ENCODE peak calls at places on chromosomes 1 and 21, in six cellular contexts. One of them, this sample, is unnamed.

GRCh38 chr1:58620259-58620658 is 43.2 kb upstream of the TACSTD2 start:
- DNase-seq in MM.1S: no peak
- DNase-seq in GM23248: no peak
- DNase-seq in PC-3: peak; percentile 69
- DNase-seq in SK-N-SH: no peak
- DNase-seq in kidney: no peak
- DNase-seq in this sample: peak; percentile 48

GRCh38 chr1:22609291-22609690 is 27.1 kb upstream of the C1QA start:
- DNase-seq in MM.1S: no peak
- DNase-seq in GM23248: no peak
- DNase-seq in PC-3: no peak
- DNase-seq in SK-N-SH: no peak
- DNase-seq in kidney: no peak
- DNase-seq in this sample: no peak

GRCh38 chr21:26506951-26507350 is 66.1 kb downstream of the CYYR1 start:
- DNase-seq in MM.1S: no peak
- DNase-seq in GM23248: peak; percentile 85
- DNase-seq in PC-3: peak; percentile 80
- DNase-seq in SK-N-SH: no peak
- DNase-seq in kidney: no peak
- DNase-seq in this sample: no peak

GRCh38 chr1:7528386-7529031 is 242.6 kb upstream of the VAMP3 start:
- DNase-seq in MM.1S: no peak
- DNase-seq in GM23248: peak; percentile 50
- DNase-seq in PC-3: no peak
- DNase-seq in SK-N-SH: no peak
- DNase-seq in kidney: peak; percentile 32
- DNase-seq in this sample: no peak

GRCh38 chr1:41045740-41046139 is 24.2 kb upstream of the SLFNL1 start:
- DNase-seq in MM.1S: no peak
- DNase-seq in GM23248: peak; percentile 62
- DNase-seq in PC-3: peak; percentile 30
- DNase-seq in SK-N-SH: no peak
- DNase-seq in kidney: no peak
- DNase-seq in this sample: peak; percentile 68

GRCh38 chr1:27451346-27451745 is 38.6 kb downstream of the WASF2 start:
- DNase-seq in MM.1S: no peak
- DNase-seq in GM23248: no peak
- DNase-seq in PC-3: no peak
- DNase-seq in SK-N-SH: no peak
- DNase-seq in kidney: no peak
- DNase-seq in this sample: no peak

GRCh38 chr1:46691997-46692790 is 20.5 kb downstream of the TEX38 start:
- DNase-seq in MM.1S: no peak
- DNase-seq in GM23248: peak; percentile 21
- DNase-seq in PC-3: peak; percentile 16
- DNase-seq in SK-N-SH: no peak
- DNase-seq in kidney: no peak
- DNase-seq in this sample: no peak

GRCh38 chr1:89911186-89911976 is 83.5 kb upstream of the ZNF326 start:
- DNase-seq in MM.1S: no peak
- DNase-seq in GM23248: no peak
- DNase-seq in PC-3: no peak
- DNase-seq in SK-N-SH: no peak
- DNase-seq in kidney: no peak
- DNase-seq in this sample: no peak

GRCh38 chr1:93702102-93702827 is 20.6 kb upstream of the BCAR3 start:
- DNase-seq in MM.1S: no peak
- DNase-seq in GM23248: peak; percentile 15
- DNase-seq in PC-3: peak; percentile 80
- DNase-seq in SK-N-SH: peak; percentile 74
- DNase-seq in kidney: no peak
- DNase-seq in this sample: no peak

GRCh38 chr1:2591581-2592261 is 5.1 kb downstream of the PRXL2B start:
- DNase-seq in MM.1S: no peak
- DNase-seq in GM23248: no peak
- DNase-seq in PC-3: no peak
- DNase-seq in SK-N-SH: peak; percentile 31
- DNase-seq in kidney: peak; percentile 68
- DNase-seq in this sample: no peak

GRCh38 chr1:40339420-40340323 is 22.6 kb upstream of the COL9A2 start:
- DNase-seq in MM.1S: no peak
- DNase-seq in GM23248: no peak
- DNase-seq in PC-3: no peak
- DNase-seq in SK-N-SH: no peak
- DNase-seq in kidney: no peak
- DNase-seq in this sample: no peak

GRCh38 chr1:160309183-160309535 is 24.2 kb upstream of the PEX19 start:
- DNase-seq in MM.1S: no peak
- DNase-seq in GM23248: peak; percentile 91
- DNase-seq in PC-3: peak; percentile 43
- DNase-seq in SK-N-SH: no peak
- DNase-seq in kidney: no peak
- DNase-seq in this sample: no peak

GRCh38 chr1:109814993-109815786 is 51.5 kb upstream of the EPS8L3 start:
- DNase-seq in MM.1S: no peak
- DNase-seq in GM23248: no peak
- DNase-seq in PC-3: no peak
- DNase-seq in SK-N-SH: no peak
- DNase-seq in kidney: no peak
- DNase-seq in this sample: no peak

GRCh38 chr1:43522431-43522775 is 8.3 kb upstream of the PTPRF start:
- DNase-seq in MM.1S: no peak
- DNase-seq in GM23248: no peak
- DNase-seq in PC-3: no peak
- DNase-seq in SK-N-SH: no peak
- DNase-seq in kidney: no peak
- DNase-seq in this sample: no peak

GRCh38 chr1:172699111-172699510 is 40.2 kb downstream of the FASLG start:
- DNase-seq in MM.1S: peak; percentile 51
- DNase-seq in GM23248: peak; percentile 79
- DNase-seq in PC-3: peak; percentile 96
- DNase-seq in SK-N-SH: no peak
- DNase-seq in kidney: no peak
- DNase-seq in this sample: peak; percentile 23

GRCh38 chr1:14578156-14578555 is 20.3 kb upstream of the KAZN start:
- DNase-seq in MM.1S: no peak
- DNase-seq in GM23248: peak; percentile 53
- DNase-seq in PC-3: peak; percentile 75
- DNase-seq in SK-N-SH: no peak
- DNase-seq in kidney: no peak
- DNase-seq in this sample: no peak

GRCh38 chr1:30783244-30783915 is 25.8 kb upstream of the LAPTM5 start:
- DNase-seq in MM.1S: no peak
- DNase-seq in GM23248: no peak
- DNase-seq in PC-3: no peak
- DNase-seq in SK-N-SH: no peak
- DNase-seq in kidney: peak; percentile 75
- DNase-seq in this sample: no peak

GRCh38 chr1:231636157-231636556 is 9.6 kb downstream of the DISC1 start:
- DNase-seq in MM.1S: no peak
- DNase-seq in GM23248: peak; percentile 73
- DNase-seq in PC-3: peak; percentile 56
- DNase-seq in SK-N-SH: no peak
- DNase-seq in kidney: no peak
- DNase-seq in this sample: no peak

GRCh38 chr21:29633766-29634165 is 306.0 kb downstream of the GRIK1 start:
- DNase-seq in MM.1S: no peak
- DNase-seq in GM23248: no peak
- DNase-seq in PC-3: no peak
- DNase-seq in SK-N-SH: no peak
- DNase-seq in kidney: no peak
- DNase-seq in this sample: no peak

GRCh38 chr1:206467915-206468314 is 2.4 kb upstream of the IKBKE start:
- DNase-seq in MM.1S: no peak
- DNase-seq in GM23248: no peak
- DNase-seq in PC-3: no peak
- DNase-seq in SK-N-SH: no peak
- DNase-seq in kidney: no peak
- DNase-seq in this sample: no peak

GRCh38 chr1:36802018-36802417 is 232.3 kb downstream of the GRIK3 start:
- DNase-seq in MM.1S: no peak
- DNase-seq in GM23248: no peak
- DNase-seq in PC-3: no peak
- DNase-seq in SK-N-SH: no peak
- DNase-seq in kidney: no peak
- DNase-seq in this sample: no peak

GRCh38 chr1:109918671-109919070 is 8.0 kb downstream of the CSF1 start:
- DNase-seq in MM.1S: no peak
- DNase-seq in GM23248: no peak
- DNase-seq in PC-3: no peak
- DNase-seq in SK-N-SH: no peak
- DNase-seq in kidney: no peak
- DNase-seq in this sample: no peak

GRCh38 chr1:91731815-91732214 is 154.1 kb downstream of the TGFBR3 start:
- DNase-seq in MM.1S: peak; percentile 52
- DNase-seq in GM23248: peak; percentile 61
- DNase-seq in PC-3: peak; percentile 71
- DNase-seq in SK-N-SH: no peak
- DNase-seq in kidney: no peak
- DNase-seq in this sample: no peak

GRCh38 chr1:2073382-2074230 is 23.4 kb downstream of the PRKCZ start:
- DNase-seq in MM.1S: no peak
- DNase-seq in GM23248: peak; percentile 88
- DNase-seq in PC-3: no peak
- DNase-seq in SK-N-SH: peak; percentile 98
- DNase-seq in kidney: peak; percentile 72
- DNase-seq in this sample: no peak

GRCh38 chr1:36217667-36218066 is 6.6 kb upstream of the THRAP3 start:
- DNase-seq in MM.1S: no peak
- DNase-seq in GM23248: peak; percentile 52
- DNase-seq in PC-3: peak; percentile 46
- DNase-seq in SK-N-SH: no peak
- DNase-seq in kidney: no peak
- DNase-seq in this sample: no peak

GRCh38 chr1:16145030-16145987 is 10.6 kb downstream of the EPHA2 start:
- DNase-seq in MM.1S: no peak
- DNase-seq in GM23248: peak; percentile 98
- DNase-seq in PC-3: peak; percentile 97
- DNase-seq in SK-N-SH: no peak
- DNase-seq in kidney: peak; percentile 96
- DNase-seq in this sample: peak; percentile 88

GRCh38 chr1:236063919-236064673 is 794 bp downstream of the NID1 start:
- DNase-seq in MM.1S: no peak
- DNase-seq in GM23248: peak; percentile 80
- DNase-seq in PC-3: peak; percentile 47
- DNase-seq in SK-N-SH: peak; percentile 73
- DNase-seq in kidney: peak; percentile 89
- DNase-seq in this sample: peak; percentile 47

GRCh38 chr1:160197231-160197630 is 6.9 kb downstream of the CASQ1 start:
- DNase-seq in MM.1S: no peak
- DNase-seq in GM23248: no peak
- DNase-seq in PC-3: no peak
- DNase-seq in SK-N-SH: no peak
- DNase-seq in kidney: no peak
- DNase-seq in this sample: no peak

GRCh38 chr1:20192871-20193411 is 6.6 kb upstream of the PLA2G2C start:
- DNase-seq in MM.1S: no peak
- DNase-seq in GM23248: no peak
- DNase-seq in PC-3: no peak
- DNase-seq in SK-N-SH: no peak
- DNase-seq in kidney: no peak
- DNase-seq in this sample: no peak

DNA sequence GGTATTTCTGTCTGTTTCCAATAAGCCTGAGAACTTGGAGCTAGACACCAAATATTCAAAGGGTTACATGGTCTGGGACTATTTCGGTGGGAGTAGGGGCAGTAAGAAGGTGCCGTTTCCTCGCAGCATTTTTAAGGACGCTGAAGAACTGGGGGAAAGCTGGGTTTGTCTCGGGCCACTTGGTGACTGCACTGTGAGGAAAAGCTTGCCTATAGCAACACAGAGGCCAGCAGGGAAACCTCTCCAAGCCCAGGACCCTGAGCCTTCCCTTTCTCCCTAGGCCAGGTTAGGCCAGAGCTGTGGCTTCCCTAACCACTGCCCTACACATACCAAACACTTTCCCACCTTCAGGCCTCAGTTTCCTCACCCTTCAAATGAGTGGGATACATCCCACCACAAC is 3.3 kb downstream of the GLIS1 start:
- DNase-seq in MM.1S: peak; percentile 7
- DNase-seq in GM23248: no peak
- DNase-seq in PC-3: no peak
- DNase-seq in SK-N-SH: no peak
- DNase-seq in kidney: no peak
- DNase-seq in this sample: no peak
- H3K27ac ChIP-seq in MM.1S: peak overlapping the region; percentile 95
- H3K27ac ChIP-seq in GM23248: no peak overlapping the region
- H3K27ac ChIP-seq in PC-3: peak overlapping the region; percentile 99
- H3K27ac ChIP-seq in SK-N-SH: peak overlapping the region; percentile 91
- H3K27ac ChIP-seq in kidney: no peak overlapping the region
- H3K27ac ChIP-seq in this sample: no peak overlapping the region

GRCh38 chr1:24996983-24997893 is 67.2 kb upstream of the RUNX3 start:
- DNase-seq in MM.1S: no peak
- DNase-seq in GM23248: no peak
- DNase-seq in PC-3: no peak
- DNase-seq in SK-N-SH: no peak
- DNase-seq in kidney: peak; percentile 70
- DNase-seq in this sample: no peak
- H3K9ac ChIP-seq in MM.1S: no peak overlapping the region
- H3K9ac ChIP-seq in GM23248: no peak overlapping the region
- H3K9ac ChIP-seq in PC-3: no peak overlapping the region
- H3K9ac ChIP-seq in SK-N-SH: no peak overlapping the region
- H3K9ac ChIP-seq in kidney: no peak overlapping the region
- H3K9ac ChIP-seq in this sample: no peak overlapping the region

GRCh38 chr1:215583185-215583692 is 16.1 kb downstream of the KCTD3 start:
- DNase-seq in MM.1S: no peak
- DNase-seq in GM23248: no peak
- DNase-seq in PC-3: peak; percentile 97
- DNase-seq in SK-N-SH: no peak
- DNase-seq in kidney: no peak
- DNase-seq in this sample: no peak
- H3K4me1 ChIP-seq in MM.1S: no peaks in the 10 kb centered on the region
- H3K4me1 ChIP-seq in GM23248: peaks cover 4% of the 10 kb centered on the region
- H3K4me1 ChIP-seq in PC-3: peaks cover 21% of the 10 kb centered on the region
- H3K4me1 ChIP-seq in SK-N-SH: no peaks in the 10 kb centered on the region
- H3K4me1 ChIP-seq in kidney: peaks cover 2% of the 10 kb centered on the region
- H3K4me1 ChIP-seq in this sample: no peaks in the 10 kb centered on the region

GRCh38 chr1:168285419-168285790 is 4.7 kb downstream of the TBX19 start:
- DNase-seq in MM.1S: peak; percentile 43
- DNase-seq in GM23248: no peak
- DNase-seq in PC-3: peak; percentile 85
- DNase-seq in SK-N-SH: no peak
- DNase-seq in kidney: no peak
- DNase-seq in this sample: no peak
- H3K27ac ChIP-seq in MM.1S: no peak overlapping the region
- H3K27ac ChIP-seq in GM23248: no peak overlapping the region
- H3K27ac ChIP-seq in PC-3: peak overlapping the region; percentile 36
- H3K27ac ChIP-seq in SK-N-SH: no peak overlapping the region
- H3K27ac ChIP-seq in kidney: no peak overlapping the region
- H3K27ac ChIP-seq in this sample: no peak overlapping the region